ENCODE peak calls at places on chromosomes 1 and 21, in ten cellular contexts. F is bronchial epithelial cell, Y is AG10803, M is psoas muscle, I is neural crest cell, R is lower lobe of right lung, S is WTC11, D is suprapubic skin, C is HCT116, B is foreskin fibroblast. Q is an unnamed sample.

GRCh38 chr1:218717611-218718010 is 372.5 kb downstream of the TGFB2 start:
- DNase-seq in F (no peak), Y (peak), M (no peak), I (no peak), R (no peak), S (no peak), D (no peak), C (no peak), B (peak), Q (no peak)

GRCh38 chr1:55309053-55309452 is 93.9 kb upstream of the USP24 start:
- DNase-seq in F (no peak), Y (no peak), M (no peak), I (no peak), R (no peak), S (no peak), D (no peak), C (no peak), B (peak), Q (no peak)

GRCh38 chr1:96072021-96072420 is 649.6 kb upstream of the PTBP2 start:
- DNase-seq in F (no peak), Y (peak), M (no peak), I (no peak), R (no peak), S (no peak), D (no peak), C (no peak), B (peak), Q (no peak)

GRCh38 chr1:42941640-42942330 is 16.9 kb downstream of the SLC2A1 start:
- DNase-seq in F (peak), Y (peak), M (peak), I (no peak), R (peak), S (no peak), D (no peak), C (peak), B (peak), Q (peak)

GRCh38 chr1:151133339-151133761 is 13.1 kb downstream of the SEMA6C start:
- DNase-seq in F (no peak), Y (no peak), M (no peak), I (no peak), R (no peak), S (peak), D (no peak), C (no peak), B (no peak), Q (no peak)

GRCh38 chr1:232017057-232017456 is 390.5 kb downstream of the DISC1 start:
- DNase-seq in F (no peak), Y (peak), M (no peak), I (no peak), R (no peak), S (no peak), D (no peak), C (no peak), B (no peak), Q (no peak)

GRCh38 chr1:244361764-244362473 is 89.8 kb downstream of the ADSS2 start:
- DNase-seq in F (no peak), Y (peak), M (no peak), I (no peak), R (no peak), S (peak), D (no peak), C (no peak), B (peak), Q (peak)

GRCh38 chr1:235953801-235954200 is 87.1 kb upstream of the LYST start:
- DNase-seq in F (peak), Y (peak), M (no peak), I (no peak), R (no peak), S (no peak), D (no peak), C (no peak), B (peak), Q (peak)

GRCh38 chr21:18023099-18023498 is 203.9 kb upstream of the C21orf91 start:
- DNase-seq in F (no peak), Y (no peak), M (no peak), I (no peak), R (no peak), S (peak), D (no peak), C (no peak), B (no peak), Q (no peak)

GRCh38 chr1:42484382-42484781 is 21.3 kb downstream of the CCDC30 start:
- DNase-seq in F (peak), Y (peak), M (no peak), I (no peak), R (no peak), S (no peak), D (no peak), C (no peak), B (peak), Q (peak)

GRCh38 chr1:63969461-63969893 is 195.7 kb downstream of the ROR1 start:
- DNase-seq in F (peak), Y (no peak), M (no peak), I (no peak), R (no peak), S (no peak), D (no peak), C (peak), B (no peak), Q (no peak)

GRCh38 chr1:44239337-44239960 is 26.2 kb downstream of the DMAP1 start:
- DNase-seq in F (peak), Y (peak), M (no peak), I (peak), R (peak), S (peak), D (no peak), C (no peak), B (peak), Q (peak)

GRCh38 chr1:113135460-113135859 is 62.5 kb downstream of the LRIG2 start:
- DNase-seq in F (no peak), Y (no peak), M (no peak), I (no peak), R (no peak), S (no peak), D (no peak), C (no peak), B (no peak), Q (no peak)

GRCh38 chr1:40014812-40015594 is 25.5 kb upstream of the CAP1 start:
- DNase-seq in F (peak), Y (peak), M (no peak), I (no peak), R (no peak), S (no peak), D (no peak), C (no peak), B (peak), Q (peak)

GRCh38 chr21:43874085-43874785 is 9.2 kb downstream of the AGPAT3 start:
- DNase-seq in F (no peak), Y (no peak), M (no peak), I (no peak), R (no peak), S (no peak), D (no peak), C (no peak), B (no peak), Q (no peak)

GRCh38 chr1:243470492-243470891 is 214.7 kb downstream of the SDCCAG8 start:
- DNase-seq in F (no peak), Y (peak), M (no peak), I (no peak), R (no peak), S (peak), D (no peak), C (no peak), B (peak), Q (no peak)

GRCh38 chr1:80657048-80657653 is 1143.6 kb upstream of the ADGRL2 start:
- DNase-seq in F (no peak), Y (no peak), M (no peak), I (no peak), R (no peak), S (no peak), D (no peak), C (no peak), B (no peak), Q (no peak)

GRCh38 chr1:7049913-7050625 is 264.8 kb downstream of the CAMTA1 start:
- DNase-seq in F (no peak), Y (no peak), M (no peak), I (no peak), R (no peak), S (no peak), D (no peak), C (no peak), B (no peak), Q (no peak)

GRCh38 chr21:25375675-25376074 is 231.6 kb downstream of the MRPL39 start:
- DNase-seq in F (no peak), Y (peak), M (no peak), I (no peak), R (no peak), S (no peak), D (no peak), C (no peak), B (peak), Q (peak)

GRCh38 chr1:71303617-71304041 is 222.8 kb upstream of the ZRANB2 start:
- DNase-seq in F (peak), Y (no peak), M (no peak), I (no peak), R (no peak), S (no peak), D (no peak), C (no peak), B (no peak), Q (no peak)

GRCh38 chr1:9715536-9716226 is 64.2 kb downstream of the PIK3CD start:
- DNase-seq in F (no peak), Y (no peak), M (no peak), I (no peak), R (no peak), S (no peak), D (no peak), C (no peak), B (no peak), Q (no peak)

GRCh38 chr1:183891158-183891557 is 86.2 kb downstream of the RGL1 start:
- DNase-seq in F (no peak), Y (no peak), M (no peak), I (no peak), R (no peak), S (no peak), D (no peak), C (no peak), B (no peak), Q (no peak)

GRCh38 chr1:22203335-22203734 is 60.4 kb upstream of the WNT4 start:
- DNase-seq in F (no peak), Y (no peak), M (no peak), I (no peak), R (no peak), S (no peak), D (no peak), C (no peak), B (no peak), Q (no peak)

GRCh38 chr1:36087233-36088123 is 1.2 kb upstream of the ADPRS start:
- DNase-seq in F (no peak), Y (no peak), M (no peak), I (no peak), R (no peak), S (peak), D (peak), C (no peak), B (no peak), Q (no peak)

GRCh38 chr21:35840197-35840799 is 220.0 kb downstream of the SETD4 start:
- DNase-seq in F (peak), Y (peak), M (peak), I (peak), R (peak), S (peak), D (no peak), C (peak), B (peak), Q (peak)

GRCh38 chr1:46742069-46742468 is 23.2 kb upstream of the EFCAB14 start:
- DNase-seq in F (no peak), Y (no peak), M (no peak), I (no peak), R (no peak), S (no peak), D (no peak), C (no peak), B (no peak), Q (no peak)
- TF ChIP-seq CTCF in F (no peak), Y (no peak), M (no peak), I (no peak), R (no peak), S (no peak), D (no peak), C (no peak), B (no peak), Q (no peak)

GRCh38 chr1:195501118-195501517 is 1107.1 kb downstream of the KCNT2 start:
- DNase-seq in F (no peak), Y (no peak), M (no peak), I (no peak), R (no peak), S (no peak), D (no peak), C (no peak), B (no peak), Q (no peak)

GRCh38 chr1:195495720-195496635 is 1112.3 kb downstream of the KCNT2 start:
- DNase-seq in F (no peak), Y (no peak), M (no peak), I (no peak), R (no peak), S (peak), D (no peak), C (no peak), B (no peak), Q (no peak)
- TF ChIP-seq CTCF in F (no peak), Y (no peak), M (no peak), I (no peak), R (no peak), S (no peak), D (no peak), C (no peak), B (no peak), Q (no peak)

DNA sequence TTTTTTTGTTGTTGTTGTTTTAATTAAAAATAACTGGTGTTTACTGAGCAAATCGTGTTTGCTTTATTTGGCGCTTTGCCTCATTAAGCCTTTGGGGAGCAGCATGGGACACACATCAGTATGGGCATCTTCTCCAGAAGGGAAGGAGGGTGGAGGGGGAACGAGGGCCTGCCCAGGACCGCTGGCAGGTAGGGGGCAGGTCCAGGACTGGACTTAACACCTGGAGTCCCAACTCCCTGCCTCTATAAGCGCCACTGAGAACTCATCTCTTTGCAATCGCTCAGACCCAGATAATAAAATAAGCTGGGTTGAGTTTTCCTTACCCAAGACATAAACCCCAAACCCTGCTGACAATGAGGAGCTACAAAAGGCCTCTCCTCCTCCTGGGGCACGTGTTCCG is 15.1 kb downstream of the ABCG1 start:
- DNase-seq in F (no peak), Y (no peak), M (no peak), I (no peak), R (peak), S (no peak), D (no peak), C (no peak), B (no peak), Q (no peak)
- TF ChIP-seq CTCF in F (no peak), Y (no peak), M (no peak), I (no peak), R (no peak), S (no peak), D (no peak), C (no peak), B (no peak), Q (no peak)

GRCh38 chr1:149927535-149928387 is at the start of gene SF3B4:
- DNase-seq in F (peak), Y (peak), M (peak), I (peak), R (peak), S (peak), D (peak), C (peak), B (peak), Q (peak)
- TF ChIP-seq CTCF in F (no peak), Y (no peak), M (peak), I (no peak), R (no peak), S (no peak), D (no peak), C (no peak), B (no peak), Q (peak)

GRCh38 chr1:53255031-53255430 is 16.7 kb upstream of the MAGOH start:
- DNase-seq in F (no peak), Y (no peak), M (no peak), I (no peak), R (no peak), S (no peak), D (no peak), C (no peak), B (no peak), Q (peak)
- TF ChIP-seq CTCF in F (peak), Y (no peak), M (no peak), I (peak), R (no peak), S (no peak), D (no peak), C (peak), B (no peak), Q (peak)

GRCh38 chr1:205918955-205919746 is 24.1 kb downstream of the SLC26A9 start:
- DNase-seq in F (peak), Y (peak), M (peak), I (peak), R (peak), S (peak), D (peak), C (peak), B (peak), Q (peak)

GRCh38 chr1:205921559-205921887 is 21.7 kb downstream of the SLC26A9 start:
- DNase-seq in F (no peak), Y (no peak), M (no peak), I (no peak), R (no peak), S (no peak), D (no peak), C (no peak), B (no peak), Q (no peak)

GRCh38 chr1:205922314-205922713 is 20.9 kb downstream of the SLC26A9 start:
- DNase-seq in F (no peak), Y (no peak), M (no peak), I (no peak), R (no peak), S (no peak), D (peak), C (no peak), B (no peak), Q (no peak)

GRCh38 chr1:205920861-205921558 is 22.2 kb downstream of the SLC26A9 start:
- DNase-seq in F (no peak), Y (no peak), M (no peak), I (no peak), R (no peak), S (no peak), D (peak), C (no peak), B (no peak), Q (no peak)

DNA sequence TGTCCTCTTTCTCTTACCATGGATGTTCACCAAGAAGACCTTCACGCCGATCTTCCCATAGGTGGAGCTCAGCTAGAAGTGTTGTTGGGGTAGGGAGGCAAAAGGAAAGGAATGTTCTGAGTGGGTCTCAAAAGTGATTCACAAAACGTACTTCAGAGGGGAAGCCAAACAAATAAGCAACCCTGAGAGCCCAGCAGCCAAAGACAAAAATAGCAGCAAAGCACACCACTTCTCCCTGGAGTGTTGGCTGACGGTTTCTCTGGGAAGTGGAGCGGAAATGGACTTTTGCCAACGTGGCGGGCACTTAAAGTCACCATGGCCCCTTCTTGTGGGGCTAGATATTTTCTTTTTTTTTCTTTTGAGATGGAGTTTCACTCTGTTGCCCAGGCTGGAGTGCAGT is 23.1 kb downstream of the SLC26A9 start:
- DNase-seq in F (no peak), Y (peak), M (peak), I (no peak), R (peak), S (no peak), D (peak), C (no peak), B (no peak), Q (no peak)
- TF ChIP-seq CTCF in F (no peak), Y (no peak), M (no peak), I (no peak), R (no peak), S (no peak), D (no peak), C (no peak), B (no peak), Q (no peak)

GRCh38 chr1:77048615-77049005 is 170.6 kb downstream of the PIGK start:
- DNase-seq in F (no peak), Y (no peak), M (no peak), I (no peak), R (no peak), S (no peak), D (no peak), C (no peak), B (no peak), Q (no peak)

GRCh38 chr1:77056525-77056924 is 162.7 kb downstream of the PIGK start:
- DNase-seq in F (no peak), Y (peak), M (no peak), I (no peak), R (no peak), S (no peak), D (no peak), C (no peak), B (no peak), Q (no peak)

GRCh38 chr1:77047978-77048614 is 171.1 kb downstream of the PIGK start:
- DNase-seq in F (no peak), Y (no peak), M (no peak), I (no peak), R (no peak), S (no peak), D (no peak), C (no peak), B (no peak), Q (no peak)

DNA sequence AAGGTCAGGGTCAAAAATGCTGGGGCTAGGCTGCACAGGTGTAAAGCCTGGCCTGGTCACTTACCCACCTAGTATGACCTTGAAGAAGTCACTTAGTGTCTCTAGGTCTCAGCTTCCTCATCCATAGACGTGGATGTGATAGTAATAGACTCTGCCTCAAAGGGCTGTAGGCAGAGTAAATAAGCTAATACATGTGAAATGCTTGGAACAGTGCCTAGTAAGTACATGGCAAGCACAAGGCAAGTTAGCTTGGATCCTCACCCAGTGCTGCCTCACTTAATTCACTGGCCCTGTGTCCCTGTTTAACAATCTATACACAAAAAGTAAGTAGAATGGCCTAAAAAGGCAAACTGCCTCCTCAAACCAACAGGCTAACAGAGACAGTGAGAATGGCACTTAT is 167.8 kb downstream of the PIGK start:
- DNase-seq in F (no peak), Y (no peak), M (no peak), I (no peak), R (no peak), S (no peak), D (no peak), C (no peak), B (no peak), Q (no peak)
- TF ChIP-seq CTCF in F (no peak), Y (no peak), M (no peak), I (no peak), R (no peak), S (no peak), D (no peak), C (no peak), B (no peak), Q (no peak)

DNA sequence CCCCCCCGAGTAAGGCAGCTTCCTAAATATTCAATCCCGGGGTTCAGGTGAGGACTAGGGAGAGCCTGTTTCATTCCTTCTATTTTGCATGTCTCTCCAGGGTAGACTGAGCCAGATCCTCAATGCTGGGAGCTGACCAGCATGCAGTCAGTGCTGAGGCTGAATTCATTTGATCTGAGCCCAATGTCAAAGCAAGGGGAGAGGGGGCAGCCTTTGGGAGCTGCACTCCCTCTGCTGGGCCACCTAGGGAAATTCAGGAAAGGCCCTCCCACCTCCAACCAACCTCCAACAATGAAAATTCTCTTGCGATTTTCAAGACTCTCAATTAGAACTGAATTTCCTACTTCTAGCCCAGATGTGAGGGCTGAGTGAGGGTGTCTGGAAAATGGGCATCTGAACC is 371.2 kb downstream of the NPHP4 start:
- DNase-seq in F (no peak), Y (no peak), M (no peak), I (peak), R (no peak), S (peak), D (no peak), C (peak), B (no peak), Q (no peak)
- TF ChIP-seq CTCF in F (peak), Y (no peak), M (no peak), I (peak), R (peak), S (no peak), D (no peak), C (peak), B (no peak), Q (no peak)

Q was measured in HFFc6.